ENCODE peak calls at places on chromosomes 3 and 15, in six cellular contexts. P is NCI-H1105, I is Calu3, L is endothelial cell, M is GM10248, R is right cardiac atrium. W is an unnamed sample.
A peak's percentile ranks its signal among the peaks of the same experiment; 100 is the strongest.

GRCh38 chr15:32677238-32677750 is 35.8 kb downstream of the SCG5 start:
- DNase-seq in P (no peak), L (no peak), M (no peak), I (no peak), R (no peak), W (peak; percentile 11)

GRCh38 chr3:42032693-42033349 is 58.3 kb upstream of the TRAK1 start:
- DNase-seq in R (peak; percentile 74), P (peak; percentile 70), M (no peak), L (no peak), I (no peak), W (peak; percentile 86)

GRCh38 chr3:38648659-38649499 is 608 bp downstream of the SCN5A start:
- DNase-seq in L (no peak), P (no peak), M (peak; percentile 17), I (no peak), R (no peak), W (no peak)

GRCh38 chr3:37291275-37291700 is 116.9 kb upstream of the LRRFIP2 start:
- DNase-seq in P (no peak), I (no peak), R (no peak), M (no peak), L (no peak), W (peak; percentile 12)

GRCh38 chr3:13137808-13138565 is 64.8 kb upstream of the IQSEC1 start:
- DNase-seq in R (no peak), P (no peak), I (no peak), M (no peak), L (no peak), W (no peak)

GRCh38 chr15:32851619-32852416 is 134.0 kb downstream of the GREM1 start:
- DNase-seq in R (no peak), M (no peak), L (no peak), I (no peak), P (no peak), W (no peak)

GRCh38 chr3:102484384-102484783 is 49.6 kb downstream of the ZPLD1 start:
- DNase-seq in R (no peak), P (no peak), L (no peak), I (no peak), M (no peak), W (no peak)

GRCh38 chr15:68699881-68700394 is 120.8 kb downstream of the ANP32A start:
- DNase-seq in M (no peak), I (no peak), L (no peak), P (no peak), R (peak; percentile 69), W (no peak)